ENCODE peak calls at places on chromosome 1, in five cellular contexts. P, Z, I, N and M are unnamed samples.
A peak's percentile ranks its signal among the peaks of the same experiment; 100 is the strongest.

GRCh38 chr1:87636198-87636892 is 307.7 kb downstream of the LMO4 start:
- DNase-seq in Z (no peak), P (no peak), I (no peak), N (no peak), M (no peak)

GRCh38 chr1:9643351-9644256 is 7.9 kb upstream of the PIK3CD start:
- DNase-seq in I (no peak), Z (no peak), N (no peak), P (no peak), M (no peak)

GRCh38 chr1:244636488-244637259 is 16.3 kb upstream of the DESI2 start:
- DNase-seq in N (no peak), P (no peak), I (no peak), Z (no peak), M (no peak)

GRCh38 chr1:68703921-68704354 is 207.1 kb upstream of the DEPDC1 start:
- DNase-seq in P (no peak), N (no peak), I (no peak), Z (no peak), M (no peak)

GRCh38 chr1:40079774-40080390 is 17.2 kb downstream of the PPT1 start:
- DNase-seq in N (no peak), I (no peak), Z (no peak), P (no peak), M (no peak)

GRCh38 chr1:212621043-212621829 is 12.7 kb downstream of the ATF3 start:
- DNase-seq in P (no peak), N (no peak), I (no peak), Z (no peak), M (no peak)

GRCh38 chr1:43253876-43254275 is 15.9 kb upstream of the TMEM125 start:
- DNase-seq in P (no peak), N (no peak), I (no peak), Z (peak; percentile 2), M (no peak)

GRCh38 chr1:117572546-117572945 is 33.3 kb upstream of the TENT5C start:
- DNase-seq in N (no peak), I (no peak), Z (no peak), P (no peak), M (no peak)

GRCh38 chr1:60821156-60821555 is 261.2 kb upstream of the NFIA start:
- DNase-seq in N (no peak), Z (no peak), P (no peak), I (no peak), M (no peak)

GRCh38 chr1:165875171-165875570 is 47.8 kb downstream of the UCK2 start:
- DNase-seq in I (no peak), P (no peak), Z (no peak), N (no peak), M (peak; percentile 65)

GRCh38 chr1:162381383-162381782 is at the start of gene C1orf226:
- DNase-seq in Z (no peak), P (peak; percentile 40), I (no peak), N (no peak), M (no peak)

GRCh38 chr1:36238433-36238832 is 14.2 kb downstream of the THRAP3 start:
- DNase-seq in Z (no peak), I (no peak), N (no peak), P (no peak), M (no peak)

GRCh38 chr1:107262472-107263286 is 121.8 kb downstream of the NTNG1 start:
- DNase-seq in N (no peak), I (no peak), P (no peak), Z (no peak), M (no peak)

GRCh38 chr1:3902546-3902945 is 2.5 kb upstream of the C1orf174 start:
- DNase-seq in P (no peak), Z (no peak), I (no peak), N (no peak), M (no peak)

GRCh38 chr1:241274693-241275092 is 82.3 kb downstream of the RGS7 start:
- DNase-seq in P (no peak), I (no peak), Z (no peak), N (no peak), M (no peak)

GRCh38 chr1:231106347-231106746 is 55.5 kb upstream of the TRIM67 start:
- DNase-seq in P (no peak), Z (no peak), I (no peak), N (peak; percentile 8), M (no peak)

GRCh38 chr1:228014235-228014930 is 7.6 kb downstream of the WNT3A start:
- DNase-seq in P (peak; percentile 21), I (no peak), N (no peak), Z (no peak), M (no peak)

GRCh38 chr1:9890224-9890731 is 19.8 kb downstream of the CTNNBIP1 start:
- DNase-seq in P (no peak), I (no peak), Z (no peak), N (peak; percentile 90), M (no peak)

GRCh38 chr1:19439464-19440171 is 45.7 kb downstream of the CAPZB start:
- DNase-seq in P (no peak), I (no peak), N (no peak), Z (no peak), M (peak; percentile 46)
- TF ChIP-seq CTCF in P (no peak), I (no peak), N (peak; percentile 23), Z (no peak), M (peak; percentile 29)

GRCh38 chr1:24464378-24464770 is 38.3 kb upstream of the RCAN3 start:
- DNase-seq in Z (no peak), N (no peak), P (no peak), I (no peak), M (no peak)
- H3K4me3 ChIP-seq in Z (no peak overlapping the region), N (no peak overlapping the region), P (no peak overlapping the region), I (no peak overlapping the region), M (no peak overlapping the region)

GRCh38 chr1:96845464-96845863 is 123.9 kb downstream of the PTBP2 start:
- DNase-seq in Z (peak; percentile 54), N (no peak), P (peak; percentile 38), I (no peak), M (peak; percentile 52)
- TF ChIP-seq CTCF in Z (peak; percentile 88), N (peak; percentile 43), P (peak; percentile 38), I (peak; percentile 10), M (peak; percentile 81)

DNA sequence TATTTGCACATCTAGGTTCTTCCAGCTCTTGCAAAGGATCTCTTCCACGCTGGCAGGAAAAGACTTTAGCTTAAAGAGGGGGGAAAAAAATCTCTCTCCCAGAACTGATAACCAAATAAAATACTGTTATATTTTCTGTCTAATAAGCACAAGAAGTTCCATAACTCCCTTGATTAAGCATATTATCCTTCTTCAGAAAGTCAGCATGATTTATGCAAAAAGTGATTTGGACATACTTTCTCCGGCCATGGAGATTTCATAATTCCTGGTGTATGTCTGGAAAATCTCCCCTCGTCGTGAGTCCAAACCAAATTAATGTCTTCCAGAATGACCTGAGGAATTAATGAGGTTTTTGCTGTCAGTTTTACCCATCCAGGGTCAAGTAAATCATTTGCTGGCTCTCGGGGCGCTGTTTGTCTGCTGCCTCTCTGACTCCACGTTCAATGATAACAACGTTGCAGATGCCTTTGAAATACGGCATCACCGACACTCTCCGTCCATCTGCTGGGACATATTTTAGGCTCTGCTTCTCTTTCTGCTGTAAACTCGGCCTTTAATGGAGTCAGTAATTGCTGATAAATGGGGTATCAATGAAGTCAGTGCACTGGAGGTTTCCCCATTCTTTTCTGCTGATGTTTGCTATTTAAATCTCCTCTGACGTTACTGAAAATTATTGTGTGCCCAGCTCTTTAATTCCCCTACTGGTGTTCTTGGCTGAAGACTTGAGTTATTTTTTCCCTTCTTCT is 112.9 kb downstream of the HLX start:
- DNase-seq in P (no peak), Z (no peak), I (no peak), N (no peak), M (no peak)
- H3K4me3 ChIP-seq in P (peak overlapping the region; percentile 9), Z (no peak overlapping the region), I (no peak overlapping the region), N (no peak overlapping the region), M (no peak overlapping the region)

GRCh38 chr1:7751174-7751573 is 19.9 kb upstream of the VAMP3 start:
- DNase-seq in I (no peak), P (no peak), N (no peak), Z (no peak), M (no peak)

GRCh38 chr1:7754234-7754633 is 16.9 kb upstream of the VAMP3 start:
- DNase-seq in I (no peak), P (no peak), Z (no peak), N (no peak), M (no peak)

GRCh38 chr1:7760245-7760644 is 10.9 kb upstream of the VAMP3 start:
- DNase-seq in I (no peak), P (no peak), N (no peak), Z (no peak), M (no peak)

GRCh38 chr1:7752512-7753417 is 18.3 kb upstream of the VAMP3 start:
- DNase-seq in Z (peak; percentile 34), N (peak; percentile 41), I (peak; percentile 51), P (peak; percentile 49), M (peak; percentile 49)

GRCh38 chr1:7755448-7755847 is 15.6 kb upstream of the VAMP3 start:
- DNase-seq in Z (no peak), N (no peak), I (no peak), P (no peak), M (peak; percentile 42)
- TF ChIP-seq CTCF in Z (no peak), N (peak; percentile 67), I (peak; percentile 28), P (no peak), M (peak; percentile 34)

DNA sequence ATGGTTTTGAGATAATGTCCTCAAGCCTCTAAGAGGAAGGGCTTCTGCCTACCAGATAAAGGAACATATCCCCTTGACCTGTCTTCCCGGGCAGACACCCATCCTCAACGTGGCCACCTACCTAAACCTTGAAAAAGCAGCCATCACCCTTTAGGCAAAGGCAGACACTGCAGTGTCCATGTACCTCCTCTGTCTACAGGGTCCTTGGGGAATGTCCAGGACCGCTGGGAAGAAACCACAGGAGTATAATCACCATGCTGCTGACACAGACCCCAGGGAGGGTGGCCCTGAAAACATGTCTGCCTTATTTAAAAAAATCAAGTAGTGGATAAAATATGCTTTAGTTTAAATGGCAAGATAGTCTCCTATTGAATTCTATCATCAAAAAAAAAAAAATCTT is 16.6 kb downstream of the BCAR3 start:
- DNase-seq in N (no peak), P (no peak), I (no peak), Z (no peak), M (no peak)
- H3K4me3 ChIP-seq in N (peak overlapping the region; percentile 10), P (no peak overlapping the region), I (no peak overlapping the region), Z (no peak overlapping the region), M (no peak overlapping the region)